ENCODE peak calls at places on chromosome 19, in ten cellular contexts. L, K, C, T, F, I, W, B, Z and A are unnamed samples.

GRCh38 chr19:48102870-48103751 is 7.5 kb downstream of the PLA2G4C start:
- DNase-seq in L (peak), K (no peak), C (peak), T (no peak), F (no peak), I (peak), W (peak), B (peak), Z (peak), A (peak)

GRCh38 chr19:46256855-46257254 is 27.3 kb downstream of the IGFL1 start:
- DNase-seq in L (no peak), K (no peak), C (no peak), T (no peak), F (no peak), I (no peak), W (no peak), B (peak), Z (peak), A (no peak)

GRCh38 chr19:2424686-2425621 is 2.4 kb downstream of the TIMM13 start:
- DNase-seq in L (peak), K (no peak), C (no peak), T (peak), F (peak), I (no peak), W (peak), B (peak), Z (peak), A (no peak)

GRCh38 chr19:17506745-17507144 is 4.7 kb upstream of the PGLS start:
- DNase-seq in L (no peak), K (no peak), C (no peak), T (no peak), F (no peak), I (no peak), W (no peak), B (no peak), Z (no peak), A (no peak)

GRCh38 chr19:18270304-18270703 is 3.9 kb downstream of the IQCN start:
- DNase-seq in L (no peak), K (no peak), C (no peak), T (no peak), F (no peak), I (no peak), W (no peak), B (no peak), Z (no peak), A (no peak)

GRCh38 chr19:49983645-49984229 is 22.8 kb upstream of the SIGLEC11 start:
- DNase-seq in L (peak), K (no peak), C (peak), T (peak), F (no peak), I (peak), W (peak), B (peak), Z (peak), A (peak)

GRCh38 chr19:39737929-39738328 is at the start of gene CLC:
- DNase-seq in L (no peak), K (no peak), C (no peak), T (no peak), F (no peak), I (no peak), W (no peak), B (no peak), Z (no peak), A (no peak)

GRCh38 chr19:4581381-4582111 is 22.1 kb upstream of the SEMA6B start:
- DNase-seq in L (no peak), K (no peak), C (no peak), T (no peak), F (no peak), I (peak), W (no peak), B (peak), Z (no peak), A (peak)

GRCh38 chr19:45419396-45419795 is 4.3 kb downstream of the ERCC1 start:
- DNase-seq in L (no peak), K (no peak), C (peak), T (no peak), F (no peak), I (peak), W (no peak), B (no peak), Z (no peak), A (peak)

GRCh38 chr19:19260417-19260816 is 12.7 kb downstream of the TM6SF2 start:
- DNase-seq in L (no peak), K (no peak), C (no peak), T (no peak), F (no peak), I (no peak), W (no peak), B (no peak), Z (no peak), A (no peak)

GRCh38 chr19:14135985-14136508 is 342 bp downstream of the ASF1B start:
- DNase-seq in L (no peak), K (no peak), C (no peak), T (no peak), F (no peak), I (no peak), W (no peak), B (no peak), Z (no peak), A (no peak)

GRCh38 chr19:31232220-31232619 is 117.0 kb downstream of the TSHZ3 start:
- DNase-seq in L (no peak), K (no peak), C (no peak), T (no peak), F (no peak), I (no peak), W (no peak), B (no peak), Z (peak), A (no peak)

GRCh38 chr19:47110521-47111080 is 3.0 kb downstream of the ZC3H4 start:
- DNase-seq in L (no peak), K (no peak), C (peak), T (no peak), F (no peak), I (peak), W (no peak), B (no peak), Z (no peak), A (no peak)

GRCh38 chr19:750640-751423 is at the start of gene MISP:
- DNase-seq in L (no peak), K (no peak), C (no peak), T (peak), F (peak), I (no peak), W (no peak), B (no peak), Z (no peak), A (no peak)

GRCh38 chr19:18349524-18350128 is 9.2 kb downstream of the PGPEP1 start:
- DNase-seq in L (peak), K (peak), C (peak), T (peak), F (no peak), I (peak), W (peak), B (peak), Z (peak), A (peak)

GRCh38 chr19:5799247-5800241 is 5.3 kb upstream of the NRTN start:
- DNase-seq in L (no peak), K (no peak), C (no peak), T (peak), F (no peak), I (no peak), W (no peak), B (no peak), Z (no peak), A (no peak)

GRCh38 chr19:48868196-48868886 is at the start of gene PLEKHA4:
- DNase-seq in L (no peak), K (no peak), C (no peak), T (no peak), F (peak), I (no peak), W (peak), B (peak), Z (peak), A (no peak)

GRCh38 chr19:13234518-13234917 is 84.3 kb downstream of the IER2 start:
- DNase-seq in L (peak), K (no peak), C (peak), T (peak), F (no peak), I (peak), W (no peak), B (no peak), Z (no peak), A (peak)

GRCh38 chr19:35347171-35347929 is at the start of gene FFAR1:
- DNase-seq in L (no peak), K (peak), C (peak), T (no peak), F (peak), I (peak), W (no peak), B (no peak), Z (no peak), A (peak)

GRCh38 chr19:18425515-18426415 is 6.6 kb downstream of the SSBP4 start:
- DNase-seq in L (peak), K (no peak), C (no peak), T (no peak), F (peak), I (no peak), W (no peak), B (peak), Z (peak), A (no peak)

GRCh38 chr19:16328824-16329482 is 4.3 kb downstream of the KLF2 start:
- DNase-seq in L (no peak), K (no peak), C (peak), T (no peak), F (peak), I (peak), W (no peak), B (peak), Z (peak), A (no peak)

GRCh38 chr19:7748756-7749155 is 1.4 kb upstream of the CD209 start:
- DNase-seq in L (peak), K (peak), C (peak), T (peak), F (no peak), I (peak), W (no peak), B (peak), Z (peak), A (no peak)
- TF ChIP-seq CTCF in L (peak), K (no peak), C (peak), T (no peak), F (no peak), I (no peak), W (no peak), B (peak), Z (no peak), A (no peak)

GRCh38 chr19:40933025-40933424 is 51.0 kb upstream of the CYP2A7 start:
- DNase-seq in L (peak), K (no peak), C (no peak), T (no peak), F (no peak), I (no peak), W (no peak), B (peak), Z (no peak), A (no peak)
- TF ChIP-seq CTCF in L (peak), K (no peak), C (no peak), T (no peak), F (no peak), I (no peak), W (no peak), B (no peak), Z (no peak), A (no peak)

GRCh38 chr19:51091126-51091525 is 8.4 kb upstream of the KLK14 start:
- DNase-seq in L (no peak), K (no peak), C (no peak), T (no peak), F (no peak), I (no peak), W (no peak), B (no peak), Z (no peak), A (no peak)

GRCh38 chr19:51094696-51095279 is 12.1 kb upstream of the KLK14 start:
- DNase-seq in L (no peak), K (no peak), C (peak), T (peak), F (no peak), I (peak), W (peak), B (peak), Z (no peak), A (peak)

GRCh38 chr19:51093510-51094345 is 11.0 kb upstream of the KLK14 start:
- DNase-seq in L (no peak), K (no peak), C (no peak), T (no peak), F (no peak), I (no peak), W (no peak), B (no peak), Z (no peak), A (peak)

GRCh38 chr19:51091895-51092873 is 9.5 kb upstream of the KLK14 start:
- DNase-seq in L (no peak), K (no peak), C (no peak), T (no peak), F (no peak), I (no peak), W (no peak), B (no peak), Z (no peak), A (no peak)

DNA sequence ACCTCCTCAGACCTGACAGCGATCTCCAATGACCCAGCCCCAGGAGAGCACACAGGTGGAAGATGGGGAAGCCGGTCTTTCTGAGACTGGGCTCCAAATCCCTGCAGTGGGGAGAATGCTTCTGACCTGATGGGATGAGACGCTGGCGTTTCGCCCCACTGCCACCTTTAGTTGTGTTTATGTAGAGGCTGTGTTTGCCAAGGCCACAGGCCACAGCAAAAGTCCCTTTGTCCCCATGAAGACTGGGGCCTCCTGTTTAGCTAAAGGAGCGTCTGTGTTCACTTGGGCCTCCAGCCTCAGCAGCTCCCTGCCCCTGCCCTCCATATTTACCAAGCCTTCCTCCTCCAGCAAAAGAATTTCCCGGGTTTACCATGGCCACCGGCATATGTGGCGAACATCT is 10.4 kb upstream of the KLK14 start:
- DNase-seq in L (no peak), K (peak), C (no peak), T (no peak), F (no peak), I (no peak), W (no peak), B (no peak), Z (no peak), A (no peak)
- TF ChIP-seq CTCF in L (no peak), K (no peak), C (no peak), T (no peak), F (no peak), I (no peak), W (no peak), B (no peak), Z (no peak), A (no peak)

GRCh38 chr19:10964903-10965302 is 4.1 kb downstream of the SMARCA4 start:
- DNase-seq in L (no peak), K (no peak), C (no peak), T (no peak), F (no peak), I (no peak), W (no peak), B (no peak), Z (no peak), A (no peak)
- TF ChIP-seq CTCF in L (peak), K (no peak), C (peak), T (no peak), F (no peak), I (peak), W (no peak), B (no peak), Z (no peak), A (no peak)